ENCODE peak calls at places on chromosome 17, in four cellular contexts. One of them, this sample, is unnamed.

GRCh38 chr17:35025541-35025940 is 38.0 kb downstream of the RFFL start:
- DNase-seq in neural crest cell: no peak
- DNase-seq in activated CD8-positive, alpha-beta T cell treated with anti-CD3 and anti-CD28 coated beads, Interleukin-2, amount 10 ng/mL, durations not matched to agents 7 days and 5 days: no peak
- DNase-seq in T-helper 1 cell: no peak
- DNase-seq in this sample: no peak

GRCh38 chr17:81090361-81091133 is 55.6 kb downstream of the BAIAP2 start:
- DNase-seq in activated CD8-positive, alpha-beta T cell treated with anti-CD3 and anti-CD28 coated beads, Interleukin-2, amount 10 ng/mL, durations not matched to agents 7 days and 5 days: peak
- DNase-seq in neural crest cell: no peak
- DNase-seq in T-helper 1 cell: peak
- DNase-seq in this sample: peak

GRCh38 chr17:19785854-19786253 is 37.8 kb upstream of the ALDH3A1 start:
- DNase-seq in activated CD8-positive, alpha-beta T cell treated with anti-CD3 and anti-CD28 coated beads, Interleukin-2, amount 10 ng/mL, durations not matched to agents 7 days and 5 days: no peak
- DNase-seq in neural crest cell: no peak
- DNase-seq in T-helper 1 cell: no peak
- DNase-seq in this sample: no peak

GRCh38 chr17:63790057-63790456 is 16.1 kb downstream of the DDX42 start:
- DNase-seq in T-helper 1 cell: no peak
- DNase-seq in neural crest cell: no peak
- DNase-seq in activated CD8-positive, alpha-beta T cell treated with anti-CD3 and anti-CD28 coated beads, Interleukin-2, amount 10 ng/mL, durations not matched to agents 7 days and 5 days: peak
- DNase-seq in this sample: no peak

GRCh38 chr17:69524854-69525253 is 110.4 kb downstream of the MAP2K6 start:
- DNase-seq in T-helper 1 cell: no peak
- DNase-seq in neural crest cell: no peak
- DNase-seq in activated CD8-positive, alpha-beta T cell treated with anti-CD3 and anti-CD28 coated beads, Interleukin-2, amount 10 ng/mL, durations not matched to agents 7 days and 5 days: no peak
- DNase-seq in this sample: no peak

GRCh38 chr17:39939031-39939430 is 11.5 kb downstream of the LRRC3C start:
- DNase-seq in activated CD8-positive, alpha-beta T cell treated with anti-CD3 and anti-CD28 coated beads, Interleukin-2, amount 10 ng/mL, durations not matched to agents 7 days and 5 days: no peak
- DNase-seq in T-helper 1 cell: no peak
- DNase-seq in neural crest cell: no peak
- DNase-seq in this sample: no peak

GRCh38 chr17:14604920-14605599 is 304.2 kb downstream of the HS3ST3B1 start:
- DNase-seq in activated CD8-positive, alpha-beta T cell treated with anti-CD3 and anti-CD28 coated beads, Interleukin-2, amount 10 ng/mL, durations not matched to agents 7 days and 5 days: no peak
- DNase-seq in neural crest cell: no peak
- DNase-seq in T-helper 1 cell: no peak
- DNase-seq in this sample: no peak

GRCh38 chr17:72710185-72710584 is 382.3 kb downstream of the SLC39A11 start:
- DNase-seq in neural crest cell: no peak
- DNase-seq in activated CD8-positive, alpha-beta T cell treated with anti-CD3 and anti-CD28 coated beads, Interleukin-2, amount 10 ng/mL, durations not matched to agents 7 days and 5 days: no peak
- DNase-seq in T-helper 1 cell: no peak
- DNase-seq in this sample: no peak

GRCh38 chr17:14297161-14297851 is 3.6 kb upstream of the HS3ST3B1 start:
- DNase-seq in T-helper 1 cell: peak
- DNase-seq in activated CD8-positive, alpha-beta T cell treated with anti-CD3 and anti-CD28 coated beads, Interleukin-2, amount 10 ng/mL, durations not matched to agents 7 days and 5 days: peak
- DNase-seq in neural crest cell: no peak
- DNase-seq in this sample: no peak

GRCh38 chr17:35294756-35295155 is 51.9 kb downstream of the SLFN5 start:
- DNase-seq in neural crest cell: no peak
- DNase-seq in T-helper 1 cell: no peak
- DNase-seq in activated CD8-positive, alpha-beta T cell treated with anti-CD3 and anti-CD28 coated beads, Interleukin-2, amount 10 ng/mL, durations not matched to agents 7 days and 5 days: no peak
- DNase-seq in this sample: no peak

GRCh38 chr17:67390646-67391480 is 13.8 kb downstream of the PITPNC1 start:
- DNase-seq in activated CD8-positive, alpha-beta T cell treated with anti-CD3 and anti-CD28 coated beads, Interleukin-2, amount 10 ng/mL, durations not matched to agents 7 days and 5 days: peak
- DNase-seq in neural crest cell: no peak
- DNase-seq in T-helper 1 cell: peak
- DNase-seq in this sample: no peak

GRCh38 chr17:63438092-63439051 is 7.7 kb downstream of the CYB561 start:
- DNase-seq in activated CD8-positive, alpha-beta T cell treated with anti-CD3 and anti-CD28 coated beads, Interleukin-2, amount 10 ng/mL, durations not matched to agents 7 days and 5 days: no peak
- DNase-seq in neural crest cell: no peak
- DNase-seq in T-helper 1 cell: no peak
- DNase-seq in this sample: no peak

GRCh38 chr17:78356163-78356713 is 3.6 kb downstream of the SOCS3 start:
- DNase-seq in activated CD8-positive, alpha-beta T cell treated with anti-CD3 and anti-CD28 coated beads, Interleukin-2, amount 10 ng/mL, durations not matched to agents 7 days and 5 days: peak
- DNase-seq in neural crest cell: no peak
- DNase-seq in T-helper 1 cell: peak
- DNase-seq in this sample: peak

GRCh38 chr17:2977157-2977556 is 86.2 kb downstream of the OR1D5 start:
- DNase-seq in T-helper 1 cell: no peak
- DNase-seq in neural crest cell: no peak
- DNase-seq in activated CD8-positive, alpha-beta T cell treated with anti-CD3 and anti-CD28 coated beads, Interleukin-2, amount 10 ng/mL, durations not matched to agents 7 days and 5 days: no peak
- DNase-seq in this sample: no peak

GRCh38 chr17:3986270-3986938 is 22.2 kb upstream of the ATP2A3 start:
- DNase-seq in T-helper 1 cell: no peak
- DNase-seq in neural crest cell: no peak
- DNase-seq in activated CD8-positive, alpha-beta T cell treated with anti-CD3 and anti-CD28 coated beads, Interleukin-2, amount 10 ng/mL, durations not matched to agents 7 days and 5 days: no peak
- DNase-seq in this sample: no peak

GRCh38 chr17:58382108-58382884 is 30.3 kb upstream of the SUPT4H1 start:
- DNase-seq in neural crest cell: no peak
- DNase-seq in T-helper 1 cell: no peak
- DNase-seq in activated CD8-positive, alpha-beta T cell treated with anti-CD3 and anti-CD28 coated beads, Interleukin-2, amount 10 ng/mL, durations not matched to agents 7 days and 5 days: no peak
- DNase-seq in this sample: no peak

GRCh38 chr17:54967621-54968258 is 714 bp downstream of the COX11 start:
- DNase-seq in neural crest cell: no peak
- DNase-seq in T-helper 1 cell: no peak
- DNase-seq in activated CD8-positive, alpha-beta T cell treated with anti-CD3 and anti-CD28 coated beads, Interleukin-2, amount 10 ng/mL, durations not matched to agents 7 days and 5 days: peak
- DNase-seq in this sample: peak

GRCh38 chr17:29004081-29004692 is 1.6 kb downstream of the SEZ6 start:
- DNase-seq in activated CD8-positive, alpha-beta T cell treated with anti-CD3 and anti-CD28 coated beads, Interleukin-2, amount 10 ng/mL, durations not matched to agents 7 days and 5 days: no peak
- DNase-seq in neural crest cell: no peak
- DNase-seq in T-helper 1 cell: no peak
- DNase-seq in this sample: no peak

GRCh38 chr17:78759203-78759968 is 22.7 kb downstream of the CYTH1 start:
- DNase-seq in activated CD8-positive, alpha-beta T cell treated with anti-CD3 and anti-CD28 coated beads, Interleukin-2, amount 10 ng/mL, durations not matched to agents 7 days and 5 days: peak
- DNase-seq in T-helper 1 cell: peak
- DNase-seq in neural crest cell: no peak
- DNase-seq in this sample: peak

GRCh38 chr17:74952431-74953128 is 16.9 kb downstream of the OTOP3 start:
- DNase-seq in T-helper 1 cell: no peak
- DNase-seq in activated CD8-positive, alpha-beta T cell treated with anti-CD3 and anti-CD28 coated beads, Interleukin-2, amount 10 ng/mL, durations not matched to agents 7 days and 5 days: no peak
- DNase-seq in neural crest cell: no peak
- DNase-seq in this sample: no peak

GRCh38 chr17:80862341-80862969 is 129.2 kb upstream of the CHMP6 start:
- DNase-seq in activated CD8-positive, alpha-beta T cell treated with anti-CD3 and anti-CD28 coated beads, Interleukin-2, amount 10 ng/mL, durations not matched to agents 7 days and 5 days: no peak
- DNase-seq in neural crest cell: no peak
- DNase-seq in T-helper 1 cell: no peak
- DNase-seq in this sample: no peak

GRCh38 chr17:83190601-83191387 is 111.4 kb downstream of the METRNL start:
- DNase-seq in T-helper 1 cell: no peak
- DNase-seq in activated CD8-positive, alpha-beta T cell treated with anti-CD3 and anti-CD28 coated beads, Interleukin-2, amount 10 ng/mL, durations not matched to agents 7 days and 5 days: peak
- DNase-seq in neural crest cell: no peak
- DNase-seq in this sample: no peak

GRCh38 chr17:29623283-29623647 is 553 bp upstream of the CORO6 start:
- DNase-seq in activated CD8-positive, alpha-beta T cell treated with anti-CD3 and anti-CD28 coated beads, Interleukin-2, amount 10 ng/mL, durations not matched to agents 7 days and 5 days: no peak
- DNase-seq in T-helper 1 cell: no peak
- DNase-seq in neural crest cell: no peak
- DNase-seq in this sample: no peak

GRCh38 chr17:57819273-57819672 is 30.6 kb downstream of the MRPS23 start:
- DNase-seq in neural crest cell: no peak
- DNase-seq in activated CD8-positive, alpha-beta T cell treated with anti-CD3 and anti-CD28 coated beads, Interleukin-2, amount 10 ng/mL, durations not matched to agents 7 days and 5 days: no peak
- DNase-seq in T-helper 1 cell: no peak
- DNase-seq in this sample: no peak

GRCh38 chr17:78839762-78840529 is 668 bp downstream of the USP36 start:
- DNase-seq in activated CD8-positive, alpha-beta T cell treated with anti-CD3 and anti-CD28 coated beads, Interleukin-2, amount 10 ng/mL, durations not matched to agents 7 days and 5 days: peak
- DNase-seq in neural crest cell: no peak
- DNase-seq in T-helper 1 cell: peak
- DNase-seq in this sample: no peak

GRCh38 chr17:28324776-28325175 is 5.8 kb downstream of the TMEM97 start:
- DNase-seq in T-helper 1 cell: no peak
- DNase-seq in neural crest cell: no peak
- DNase-seq in activated CD8-positive, alpha-beta T cell treated with anti-CD3 and anti-CD28 coated beads, Interleukin-2, amount 10 ng/mL, durations not matched to agents 7 days and 5 days: no peak
- DNase-seq in this sample: no peak

GRCh38 chr17:77736207-77736600 is 222.3 kb upstream of the TNRC6C start:
- DNase-seq in neural crest cell: no peak
- DNase-seq in activated CD8-positive, alpha-beta T cell treated with anti-CD3 and anti-CD28 coated beads, Interleukin-2, amount 10 ng/mL, durations not matched to agents 7 days and 5 days: no peak
- DNase-seq in T-helper 1 cell: no peak
- DNase-seq in this sample: no peak

GRCh38 chr17:13266596-13266995 is 248.8 kb upstream of the ELAC2 start:
- DNase-seq in activated CD8-positive, alpha-beta T cell treated with anti-CD3 and anti-CD28 coated beads, Interleukin-2, amount 10 ng/mL, durations not matched to agents 7 days and 5 days: no peak
- DNase-seq in T-helper 1 cell: no peak
- DNase-seq in neural crest cell: no peak
- DNase-seq in this sample: no peak

This sample was measured in Jurkat, Clone E6-1.